ENCODE peak calls at places on chromosomes 5 and 9, in six cellular contexts. C, E, K, Y, N and S are unnamed samples.
A peak's percentile ranks its signal among the peaks of the same experiment; 100 is the strongest.

GRCh38 chr5:107997338-107997979 is 326.7 kb upstream of the EFNA5 start:
- DNase-seq in C (no peak), E (no peak), K (no peak), Y (no peak), N (no peak), S (no peak)

GRCh38 chr9:38424918-38425317 is 664 bp upstream of the IGFBPL1 start:
- DNase-seq in C (no peak), E (no peak), K (no peak), Y (no peak), N (no peak), S (no peak)

GRCh38 chr9:4894076-4894475 is 91.0 kb upstream of the JAK2 start:
- DNase-seq in C (peak; percentile 57), E (no peak), K (no peak), Y (no peak), N (no peak), S (no peak)

GRCh38 chr9:76644647-76645250 is 119.5 kb upstream of the PCA3 start:
- DNase-seq in C (no peak), E (no peak), K (no peak), Y (no peak), N (no peak), S (no peak)

GRCh38 chr9:35001803-35002502 is 12.4 kb downstream of the DNAJB5 start:
- DNase-seq in C (no peak), E (no peak), K (no peak), Y (no peak), N (no peak), S (no peak)

GRCh38 chr9:127209948-127210621 is 54.5 kb upstream of the GARNL3 start:
- DNase-seq in C (no peak), E (no peak), K (no peak), Y (no peak), N (no peak), S (no peak)

GRCh38 chr5:65263291-65263690 is 218.4 kb downstream of the ADAMTS6 start:
- DNase-seq in C (peak; percentile 44), E (no peak), K (no peak), Y (no peak), N (no peak), S (no peak)

GRCh38 chr5:132100672-132101261 is 27.2 kb downstream of the CSF2 start:
- DNase-seq in C (no peak), E (no peak), K (no peak), Y (no peak), N (no peak), S (no peak)

GRCh38 chr9:121926417-121926816 is 166.7 kb downstream of the TTLL11 start:
- DNase-seq in C (no peak), E (no peak), K (no peak), Y (no peak), N (no peak), S (no peak)

GRCh38 chr9:21974230-21974541 is 20.0 kb downstream of the CDKN2A start:
- DNase-seq in C (no peak), E (no peak), K (no peak), Y (no peak), N (no peak), S (no peak)

GRCh38 chr9:14908221-14909206 is 1.7 kb downstream of the FREM1 start:
- DNase-seq in C (no peak), E (no peak), K (no peak), Y (peak; percentile 9), N (no peak), S (no peak)

GRCh38 chr5:146662229-146662628 is 146.2 kb upstream of the GPR151 start:
- DNase-seq in C (no peak), E (no peak), K (peak; percentile 3), Y (no peak), N (no peak), S (no peak)

GRCh38 chr9:6938873-6939272 is 181.1 kb downstream of the KDM4C start:
- DNase-seq in C (no peak), E (no peak), K (no peak), Y (no peak), N (no peak), S (no peak)

GRCh38 chr5:137190441-137190840 is 308.7 kb downstream of the SPOCK1 start:
- DNase-seq in C (peak; percentile 47), E (no peak), K (no peak), Y (no peak), N (no peak), S (no peak)

GRCh38 chr9:114134827-114135396 is 20.4 kb upstream of the COL27A1 start:
- DNase-seq in C (no peak), E (no peak), K (no peak), Y (no peak), N (no peak), S (no peak)

GRCh38 chr5:10801931-10802674 is 41.1 kb upstream of the DAP start:
- DNase-seq in C (peak; percentile 4), E (no peak), K (no peak), Y (no peak), N (no peak), S (no peak)

GRCh38 chr5:124519396-124519795 is 227.0 kb downstream of the ZNF608 start:
- DNase-seq in C (peak; percentile 93), E (no peak), K (no peak), Y (no peak), N (no peak), S (no peak)

GRCh38 chr9:134585746-134586706 is 55.6 kb upstream of the COL5A1 start:
- DNase-seq in C (peak; percentile 86), E (peak; percentile 30), K (no peak), Y (no peak), N (peak; percentile 25), S (peak; percentile 6)
- TF ChIP-seq CTCF in C (peak; percentile 17), E (no peak), K (no peak), Y (no peak), N (no peak), S (no peak)

GRCh38 chr5:157912621-157913325 is 53.8 kb upstream of the CLINT1 start:
- DNase-seq in C (no peak), E (no peak), K (no peak), Y (peak; percentile 6), N (peak; percentile 59), S (no peak)

GRCh38 chr5:157917909-157918809 is 59.2 kb upstream of the CLINT1 start:
- DNase-seq in C (peak; percentile 42), E (peak; percentile 45), K (peak; percentile 66), Y (peak; percentile 43), N (peak; percentile 58), S (no peak)

GRCh38 chr5:157913575-157913974 is 54.6 kb upstream of the CLINT1 start:
- DNase-seq in C (no peak), E (no peak), K (no peak), Y (no peak), N (no peak), S (no peak)

GRCh38 chr5:157914389-157914788 is 55.4 kb upstream of the CLINT1 start:
- DNase-seq in C (no peak), E (no peak), K (no peak), Y (no peak), N (no peak), S (no peak)

DNA sequence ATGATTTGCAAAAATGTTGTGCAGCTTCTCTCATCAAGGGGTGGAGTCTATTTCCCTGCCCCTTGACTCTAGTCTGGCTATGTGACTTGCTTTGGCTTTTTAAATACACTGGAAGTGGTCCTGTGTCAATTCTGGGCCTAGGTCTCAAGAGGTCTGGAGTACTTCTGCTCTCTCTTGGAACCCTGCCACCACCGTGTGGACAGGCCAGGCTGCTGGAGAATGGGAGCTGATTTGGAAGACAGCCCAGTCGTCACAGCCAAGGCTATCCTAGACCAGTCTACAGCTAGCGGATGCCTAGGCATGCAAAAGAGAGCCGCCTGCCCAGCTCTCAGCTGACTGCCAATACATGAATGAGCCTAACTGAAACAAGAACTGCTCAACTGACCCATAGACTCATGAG is 56.7 kb upstream of the CLINT1 start:
- DNase-seq in C (no peak), E (no peak), K (no peak), Y (no peak), N (peak; percentile 93), S (no peak)
- TF ChIP-seq CTCF in C (no peak), E (no peak), K (no peak), Y (no peak), N (no peak), S (no peak)

GRCh38 chr5:179262126-179262920 is 82.9 kb downstream of the ADAMTS2 start:
- DNase-seq in C (no peak), E (peak; percentile 33), K (no peak), Y (no peak), N (no peak), S (no peak)

GRCh38 chr5:179263391-179264052 is 81.7 kb downstream of the ADAMTS2 start:
- DNase-seq in C (no peak), E (peak; percentile 34), K (no peak), Y (no peak), N (no peak), S (no peak)

GRCh38 chr5:179259731-179260323 is 85.4 kb downstream of the ADAMTS2 start:
- DNase-seq in C (peak; percentile 33), E (peak; percentile 24), K (no peak), Y (no peak), N (no peak), S (no peak)

GRCh38 chr5:179260324-179261070 is 84.8 kb downstream of the ADAMTS2 start:
- DNase-seq in C (no peak), E (peak; percentile 27), K (no peak), Y (no peak), N (no peak), S (no peak)

DNA sequence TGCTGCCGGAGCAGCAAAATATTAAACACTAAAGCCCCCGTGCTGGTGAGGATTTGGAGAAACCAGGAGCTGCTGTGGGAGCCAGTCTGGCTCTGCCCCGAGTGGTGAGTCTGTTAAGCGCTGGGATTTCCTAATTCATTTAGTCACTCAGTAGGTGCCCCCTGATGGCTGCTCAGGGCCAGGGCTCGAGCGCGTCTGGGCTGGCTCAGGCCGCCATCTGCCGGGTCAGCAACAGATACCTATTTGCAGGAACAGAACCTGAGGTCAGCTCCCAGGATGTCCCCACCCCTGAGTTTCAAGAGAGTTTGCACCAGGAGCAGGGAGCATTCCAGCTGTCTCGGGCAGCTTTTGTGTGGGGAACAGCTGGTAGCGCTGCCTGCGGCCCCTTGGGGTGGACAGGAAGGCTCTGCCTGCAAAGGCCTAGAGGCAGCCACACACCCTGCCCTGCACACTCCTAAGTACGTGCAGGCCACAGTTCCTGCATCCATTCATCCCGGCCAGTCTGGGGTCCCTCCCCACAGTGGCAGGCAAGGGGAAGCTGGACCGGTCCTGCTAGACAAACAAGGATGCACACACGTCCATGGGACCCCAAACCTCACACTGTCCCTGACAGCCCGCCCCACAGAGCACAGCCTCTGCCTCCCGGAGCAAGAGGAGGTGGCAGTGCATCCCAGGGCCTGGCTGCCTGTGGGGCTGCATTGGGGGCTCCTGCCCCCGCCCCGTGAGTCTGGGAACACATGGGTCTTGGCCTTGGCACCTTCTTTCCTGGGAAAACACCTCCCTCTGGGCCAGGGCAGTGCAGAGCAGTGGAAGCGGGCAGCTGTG is 83.7 kb downstream of the ADAMTS2 start:
- DNase-seq in C (peak; percentile 85), E (peak; percentile 39), K (no peak), Y (peak; percentile 52), N (no peak), S (no peak)
- TF ChIP-seq CTCF in C (peak; percentile 36), E (no peak), K (peak; percentile 79), Y (peak; percentile 34), N (no peak), S (peak; percentile 51)

DNA sequence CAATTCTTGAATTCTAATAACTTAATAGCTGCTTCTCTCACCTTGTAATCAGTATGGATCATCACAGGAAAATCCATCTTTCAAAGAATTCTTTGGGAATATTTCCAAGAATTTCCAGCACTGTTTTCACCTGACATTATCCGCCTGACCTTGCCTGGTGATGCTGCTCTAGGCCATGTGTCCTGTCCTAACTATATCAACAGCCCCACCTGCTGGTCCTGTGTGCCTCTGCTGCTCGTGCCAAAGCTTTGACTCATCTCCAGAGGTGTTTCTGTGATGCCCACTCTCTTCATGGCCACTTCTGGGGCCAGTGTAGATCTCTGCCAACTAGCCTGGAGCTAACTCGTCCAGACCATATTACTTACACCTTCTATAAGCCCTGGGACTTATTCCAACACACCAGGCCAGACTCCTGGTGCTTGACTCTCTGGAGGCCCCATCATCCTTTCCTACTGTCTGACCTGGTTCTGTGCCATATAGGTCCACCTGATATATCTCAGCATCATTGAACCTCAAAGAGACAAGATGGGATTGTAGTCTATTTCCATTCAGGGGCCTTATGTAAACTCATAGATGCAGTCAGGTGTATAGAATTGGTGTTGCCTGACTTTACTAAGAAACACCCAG is 67.5 kb upstream of the CKMT2 start:
- DNase-seq in C (peak; percentile 75), E (peak; percentile 72), K (peak; percentile 52), Y (peak; percentile 64), N (peak; percentile 59), S (peak; percentile 43)
- TF ChIP-seq CTCF in C (peak; percentile 67), E (peak; percentile 39), K (peak; percentile 71), Y (peak; percentile 62), N (peak; percentile 45), S (peak; percentile 75)